ENCODE peak calls at places on chromosomes 11 and 22, in seven cellular contexts. Z, W, V, C, N, I and M are unnamed samples.

GRCh38 chr22:30270841-30271240 is 4.2 kb upstream of the OSM start:
- DNase-seq in C (no peak), N (peak), I (peak), W (peak), V (no peak), Z (no peak), M (peak)

GRCh38 chr22:19756288-19757128 is 4.1 kb upstream of the TBX1 start:
- DNase-seq in C (peak), V (no peak), W (no peak), I (no peak), N (no peak), Z (peak), M (no peak)

GRCh38 chr22:29106839-29107238 is 34.0 kb downstream of the KREMEN1 start:
- DNase-seq in N (no peak), C (no peak), V (no peak), W (no peak), I (no peak), Z (no peak), M (no peak)

GRCh38 chr11:63839508-63840355 is 822 bp downstream of the MARK2 start:
- DNase-seq in Z (no peak), I (no peak), C (peak), V (peak), W (no peak), N (peak), M (peak)

GRCh38 chr11:130832571-130833432 is 83.5 kb downstream of the SNX19 start:
- DNase-seq in N (no peak), C (no peak), Z (no peak), V (no peak), W (no peak), I (no peak), M (no peak)

GRCh38 chr22:46129390-46130041 is 20.8 kb upstream of the PPARA start:
- DNase-seq in I (no peak), V (no peak), Z (no peak), N (peak), W (no peak), C (no peak), M (peak)

GRCh38 chr22:23683545-23683944 is 7.3 kb upstream of the RGL4 start:
- DNase-seq in I (no peak), C (no peak), W (no peak), V (no peak), N (no peak), Z (no peak), M (no peak)

GRCh38 chr11:69292221-69292648 is 1.7 kb upstream of the MYEOV start:
- DNase-seq in N (peak), I (peak), C (peak), Z (no peak), V (no peak), W (no peak), M (no peak)

GRCh38 chr11:65418431-65418680 is 4.2 kb upstream of the NEAT1 start:
- DNase-seq in W (no peak), N (no peak), I (no peak), V (no peak), Z (no peak), C (no peak), M (no peak)

GRCh38 chr11:128575956-128576340 is 11.4 kb downstream of the ETS1 start:
- DNase-seq in V (no peak), C (no peak), W (no peak), I (peak), Z (no peak), N (no peak), M (no peak)

GRCh38 chr22:43152001-43152354 is 619 bp downstream of the TSPO start:
- DNase-seq in Z (no peak), I (no peak), N (no peak), C (no peak), W (no peak), V (no peak), M (no peak)

GRCh38 chr11:94954753-94955152 is 18.6 kb downstream of the CWC15 start:
- DNase-seq in N (no peak), I (no peak), Z (no peak), C (no peak), W (no peak), V (no peak), M (no peak)

GRCh38 chr22:37563153-37564081 is 3.1 kb downstream of the CDC42EP1 start:
- DNase-seq in I (peak), N (peak), C (no peak), Z (no peak), W (peak), V (no peak), M (no peak)

GRCh38 chr11:121575250-121575962 is 122.6 kb upstream of the SORL1-AS1 start:
- DNase-seq in V (no peak), Z (no peak), I (peak), N (peak), W (peak), C (no peak), M (peak)

GRCh38 chr11:1481861-1482441 is 4.6 kb downstream of the MOB2 start:
- DNase-seq in I (no peak), N (peak), W (peak), V (no peak), C (no peak), Z (no peak), M (peak)